ENCODE peak calls at places on chromosome 11, in nine cellular contexts. A is psoas muscle; F is IMR-90; W is WERI-Rb-1; R is neural progenitor cell; H is aorta; M is CD4-positive, alpha-beta T cell; Q is tibial artery; X is heart left ventricle. K is an unnamed sample.

GRCh38 chr11:9219115-9219514 is 46.0 kb downstream of the DENND5A start:
- DNase-seq in X (no peak), M (no peak), H (no peak), F (peak; percentile 55), R (no peak), A (no peak), W (no peak), Q (no peak), K (no peak)

GRCh38 chr11:62648185-62648966 is 2.0 kb upstream of the GANAB start:
- DNase-seq in X (no peak), M (no peak), R (no peak), F (no peak), Q (no peak), W (no peak), H (no peak), A (no peak), K (no peak)

GRCh38 chr11:108819957-108820356 is 155.1 kb downstream of the DDX10 start:
- DNase-seq in F (no peak), A (no peak), H (no peak), X (no peak), Q (no peak), W (no peak), M (no peak), R (no peak), K (no peak)

GRCh38 chr11:128448487-128448886 is 138.9 kb downstream of the ETS1 start:
- DNase-seq in Q (no peak), A (no peak), R (no peak), M (no peak), W (no peak), X (no peak), F (peak; percentile 87), H (no peak), K (no peak)

GRCh38 chr11:109123811-109124787 is 297.9 kb upstream of the C11orf87 start:
- DNase-seq in X (peak; percentile 70), W (no peak), F (peak; percentile 4), H (peak; percentile 77), Q (no peak), R (no peak), A (no peak), M (no peak), K (peak; percentile 50)

GRCh38 chr11:72522186-72522585 is 87.9 kb upstream of the CLPB start:
- DNase-seq in A (no peak), Q (no peak), X (peak; percentile 31), F (no peak), M (no peak), W (no peak), H (no peak), R (no peak), K (peak; percentile 64)

GRCh38 chr11:624705-625635 is at the start of gene CDHR5:
- DNase-seq in R (no peak), F (no peak), M (no peak), Q (no peak), W (peak; percentile 67), H (no peak), X (no peak), A (no peak), K (no peak)

GRCh38 chr11:125442946-125443345 is 53.1 kb downstream of the FEZ1 start:
- DNase-seq in Q (peak; percentile 31), X (no peak), M (no peak), A (no peak), F (no peak), W (no peak), H (no peak), R (no peak), K (no peak)

GRCh38 chr11:134050541-134051383 is 18.1 kb upstream of the JAM3 start:
- DNase-seq in Q (peak; percentile 86), A (peak; percentile 81), R (peak; percentile 77), M (peak; percentile 80), F (peak; percentile 49), W (peak; percentile 95), X (peak; percentile 76), H (peak; percentile 94), K (peak; percentile 80)

GRCh38 chr11:2269601-2270321 is 627 bp downstream of the ASCL2 start:
- DNase-seq in R (peak; percentile 87), M (no peak), A (no peak), Q (peak; percentile 58), W (peak; percentile 54), X (peak; percentile 58), H (peak; percentile 78), F (peak; percentile 55), K (no peak)
- H3K27me3 ChIP-seq in R (peaks cover 100% of the 10 kb centered on the region), M (peaks cover 35% of the 10 kb centered on the region), A (peaks cover 42% of the 10 kb centered on the region), Q (no peaks in the 10 kb centered on the region), W (peaks cover 86% of the 10 kb centered on the region), X (peaks cover 47% of the 10 kb centered on the region), H (no peaks in the 10 kb centered on the region), F (peaks cover 78% of the 10 kb centered on the region), K (peaks cover 49% of the 10 kb centered on the region)

DNA sequence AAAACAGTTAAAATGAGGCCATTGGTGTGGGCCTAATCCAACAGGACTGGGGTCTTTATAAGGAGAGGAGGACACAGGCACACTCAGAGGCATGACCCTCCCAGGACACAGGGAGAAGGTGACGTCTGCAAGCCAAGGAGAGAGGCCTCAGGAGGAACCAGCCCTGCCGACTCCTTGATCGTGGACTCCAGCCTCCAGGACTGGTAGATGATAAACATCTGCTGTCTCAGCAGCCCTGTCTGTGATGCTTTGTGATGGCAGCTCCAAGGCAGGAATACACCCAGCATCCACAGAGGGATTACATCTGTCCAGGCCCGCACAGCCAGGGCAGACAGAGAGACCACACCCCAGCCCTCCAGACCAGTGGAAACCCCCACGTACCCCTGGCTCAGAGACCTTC is 18.4 kb downstream of the CDKN1C start:
- DNase-seq in H (no peak), F (no peak), M (no peak), A (no peak), X (no peak), Q (no peak), W (no peak), R (no peak), K (no peak)
- H3K27me3 ChIP-seq in H (no peaks in the 10 kb centered on the region), F (peaks cover 75% of the 10 kb centered on the region), M (peaks cover 50% of the 10 kb centered on the region), A (peaks cover 25% of the 10 kb centered on the region), X (peaks cover 27% of the 10 kb centered on the region), Q (no peaks in the 10 kb centered on the region), W (no peaks in the 10 kb centered on the region), R (peaks cover 71% of the 10 kb centered on the region), K (peaks cover 20% of the 10 kb centered on the region)

GRCh38 chr11:32405592-32405991 is 29.7 kb downstream of the WT1 start:
- DNase-seq in H (no peak), A (no peak), R (no peak), Q (no peak), F (no peak), X (no peak), W (no peak), M (no peak), K (no peak)
- H3K27me3 ChIP-seq in H (no peaks in the 10 kb centered on the region), A (no peaks in the 10 kb centered on the region), R (no peaks in the 10 kb centered on the region), Q (no peaks in the 10 kb centered on the region), F (no peaks in the 10 kb centered on the region), X (no peaks in the 10 kb centered on the region), W (peaks cover 35% of the 10 kb centered on the region), M (no peaks in the 10 kb centered on the region), K (peaks cover 17% of the 10 kb centered on the region)

GRCh38 chr11:5701184-5701583 is 11.6 kb downstream of the TRIM22 start:
- DNase-seq in H (no peak), M (no peak), X (no peak), Q (no peak), W (no peak), F (no peak), R (no peak), A (no peak), K (no peak)

GRCh38 chr11:5694642-5695041 is 5.1 kb downstream of the TRIM22 start:
- DNase-seq in M (no peak), W (no peak), Q (no peak), X (no peak), H (no peak), F (no peak), R (no peak), A (no peak), K (no peak)

GRCh38 chr11:5700422-5701064 is 11.0 kb downstream of the TRIM22 start:
- DNase-seq in Q (no peak), F (no peak), H (no peak), M (no peak), A (no peak), X (no peak), R (no peak), W (no peak), K (no peak)

GRCh38 chr11:5696210-5696609 is 6.6 kb downstream of the TRIM22 start:
- DNase-seq in R (no peak), X (no peak), H (no peak), A (no peak), W (no peak), M (no peak), Q (no peak), F (peak; percentile 7), K (no peak)

DNA sequence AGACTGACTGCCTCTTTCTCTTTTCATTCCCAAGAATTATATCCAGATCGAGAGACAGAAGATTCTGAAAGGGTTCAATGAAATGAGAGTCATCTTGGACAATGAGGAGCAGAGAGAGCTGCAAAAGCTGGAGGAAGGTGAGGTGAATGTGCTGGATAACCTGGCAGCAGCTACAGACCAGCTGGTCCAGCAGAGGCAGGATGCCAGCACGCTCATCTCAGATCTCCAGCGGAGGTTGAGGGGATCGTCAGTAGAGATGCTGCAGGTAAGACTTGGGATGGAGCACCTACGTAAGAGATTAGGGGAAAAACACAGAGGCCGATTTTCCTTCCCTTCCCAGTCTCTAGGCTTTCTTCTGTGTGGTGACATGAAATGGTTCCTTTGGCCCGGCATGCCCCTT is 8.7 kb downstream of the TRIM22 start:
- DNase-seq in R (no peak), Q (no peak), H (no peak), F (no peak), M (no peak), A (no peak), W (no peak), X (no peak), K (no peak)
- H3K27me3 ChIP-seq in R (no peaks in the 10 kb centered on the region), Q (no peaks in the 10 kb centered on the region), H (no peaks in the 10 kb centered on the region), F (no peaks in the 10 kb centered on the region), M (no peaks in the 10 kb centered on the region), A (no peaks in the 10 kb centered on the region), W (peaks cover 46% of the 10 kb centered on the region), X (no peaks in the 10 kb centered on the region), K (no peaks in the 10 kb centered on the region)

DNA sequence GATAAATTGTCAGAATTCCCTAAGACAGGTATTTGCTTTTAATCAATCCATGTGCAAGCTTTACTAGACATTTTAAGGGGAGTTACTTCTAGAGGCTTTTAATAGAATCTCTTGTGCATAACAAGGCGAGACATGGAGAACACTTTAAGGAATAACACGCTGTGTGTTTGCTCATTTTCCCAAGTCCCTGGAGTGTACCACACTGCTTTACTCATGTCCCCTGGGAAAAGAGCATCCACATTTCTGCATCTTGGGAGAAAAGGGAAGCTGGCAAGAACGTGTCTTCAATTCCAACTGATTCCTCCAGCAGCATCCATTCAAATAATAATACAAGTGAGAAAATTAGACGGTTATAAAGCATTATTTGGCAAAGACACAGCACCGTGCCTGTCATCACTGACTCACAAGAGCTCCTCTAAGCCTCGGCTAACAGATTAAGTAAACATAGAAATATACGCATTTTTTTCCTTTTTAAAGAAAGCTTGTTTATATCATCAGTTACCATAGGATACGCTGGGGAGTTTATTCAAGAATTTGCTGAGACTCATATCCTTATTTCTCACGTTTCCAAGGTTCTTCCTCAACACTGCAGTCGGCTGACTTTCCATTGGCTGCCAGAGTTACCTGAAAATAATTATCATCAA is 121.5 kb downstream of the CD44 start:
- DNase-seq in H (no peak), Q (no peak), F (peak; percentile 96), M (no peak), X (no peak), W (no peak), R (no peak), A (no peak), K (no peak)
- H3K27me3 ChIP-seq in H (no peaks in the 10 kb centered on the region), Q (no peaks in the 10 kb centered on the region), F (no peaks in the 10 kb centered on the region), M (no peaks in the 10 kb centered on the region), X (no peaks in the 10 kb centered on the region), W (no peaks in the 10 kb centered on the region), R (no peaks in the 10 kb centered on the region), A (no peaks in the 10 kb centered on the region), K (no peaks in the 10 kb centered on the region)